ENCODE peak calls at places on chromosomes 3 and 15, in seven cellular contexts. One of them, this sample, is unnamed. For H3K4me1, the result is how much of the 10 kb centered on the place peaks cover.

GRCh38 chr3:160852856-160853255 is 96.8 kb downstream of the PPM1L start:
- DNase-seq in heart left ventricle: no peak
- DNase-seq in Peyer's patch: no peak
- DNase-seq in K562: no peak
- DNase-seq in spleen: no peak
- DNase-seq in HCT116: no peak
- DNase-seq in A549: no peak
- DNase-seq in this sample: no peak

GRCh38 chr3:10406414-10406813 is 85.5 kb upstream of the SEC13 start:
- DNase-seq in heart left ventricle: no peak
- DNase-seq in Peyer's patch: no peak
- DNase-seq in K562: no peak
- DNase-seq in spleen: no peak
- DNase-seq in HCT116: no peak
- DNase-seq in A549: no peak
- DNase-seq in this sample: no peak

GRCh38 chr3:73134034-73134433 is 72.6 kb downstream of the EBLN2 start:
- DNase-seq in heart left ventricle: no peak
- DNase-seq in Peyer's patch: no peak
- DNase-seq in K562: no peak
- DNase-seq in spleen: no peak
- DNase-seq in HCT116: no peak
- DNase-seq in A549: no peak
- DNase-seq in this sample: no peak

GRCh38 chr3:105805402-105805801 is 63.4 kb downstream of the CBLB start:
- DNase-seq in heart left ventricle: no peak
- DNase-seq in Peyer's patch: no peak
- DNase-seq in K562: no peak
- DNase-seq in spleen: no peak
- DNase-seq in HCT116: no peak
- DNase-seq in A549: no peak
- DNase-seq in this sample: no peak

GRCh38 chr15:32704343-32705076 is 13.3 kb upstream of the GREM1 start:
- DNase-seq in heart left ventricle: no peak
- DNase-seq in Peyer's patch: no peak
- DNase-seq in K562: no peak
- DNase-seq in spleen: no peak
- DNase-seq in HCT116: no peak
- DNase-seq in A549: no peak
- DNase-seq in this sample: no peak

GRCh38 chr3:160564205-160564922 is 1.0 kb downstream of the KPNA4 start:
- DNase-seq in heart left ventricle: no peak
- DNase-seq in Peyer's patch: no peak
- DNase-seq in K562: no peak
- DNase-seq in spleen: no peak
- DNase-seq in HCT116: no peak
- DNase-seq in A549: peak
- DNase-seq in this sample: no peak

GRCh38 chr3:99875573-99875924 is 57.9 kb downstream of the CMSS1 start:
- DNase-seq in heart left ventricle: no peak
- DNase-seq in Peyer's patch: no peak
- DNase-seq in K562: peak
- DNase-seq in spleen: no peak
- DNase-seq in HCT116: no peak
- DNase-seq in A549: peak
- DNase-seq in this sample: no peak

GRCh38 chr3:84825817-84826216 is 133.0 kb upstream of the CADM2 start:
- DNase-seq in heart left ventricle: no peak
- DNase-seq in Peyer's patch: no peak
- DNase-seq in K562: no peak
- DNase-seq in spleen: no peak
- DNase-seq in HCT116: no peak
- DNase-seq in A549: no peak
- DNase-seq in this sample: no peak

GRCh38 chr15:36632196-36632595 is 52.8 kb downstream of the CDIN1 start:
- DNase-seq in heart left ventricle: no peak
- DNase-seq in Peyer's patch: no peak
- DNase-seq in K562: no peak
- DNase-seq in spleen: no peak
- DNase-seq in HCT116: peak
- DNase-seq in A549: peak
- DNase-seq in this sample: no peak

GRCh38 chr3:146218880-146219866 is 31.7 kb downstream of the PLSCR4 start:
- DNase-seq in heart left ventricle: no peak
- DNase-seq in Peyer's patch: peak
- DNase-seq in K562: peak
- DNase-seq in spleen: no peak
- DNase-seq in HCT116: no peak
- DNase-seq in A549: peak
- DNase-seq in this sample: no peak

GRCh38 chr3:42876940-42877720 is 1.5 kb upstream of the CYP8B1 start:
- DNase-seq in heart left ventricle: no peak
- DNase-seq in Peyer's patch: no peak
- DNase-seq in K562: no peak
- DNase-seq in spleen: no peak
- DNase-seq in HCT116: no peak
- DNase-seq in A549: no peak
- DNase-seq in this sample: no peak

GRCh38 chr15:79956354-79956939 is 14.5 kb downstream of the BCL2A1 start:
- DNase-seq in heart left ventricle: no peak
- DNase-seq in Peyer's patch: no peak
- DNase-seq in K562: no peak
- DNase-seq in spleen: no peak
- DNase-seq in HCT116: no peak
- DNase-seq in A549: no peak
- DNase-seq in this sample: no peak

GRCh38 chr15:36590838-36591237 is 11.4 kb downstream of the CDIN1 start:
- DNase-seq in heart left ventricle: no peak
- DNase-seq in Peyer's patch: no peak
- DNase-seq in K562: no peak
- DNase-seq in spleen: no peak
- DNase-seq in HCT116: no peak
- DNase-seq in A549: no peak
- DNase-seq in this sample: no peak

GRCh38 chr15:78942741-78943140 is 2.1 kb downstream of the CTSH start:
- DNase-seq in heart left ventricle: no peak
- DNase-seq in Peyer's patch: no peak
- DNase-seq in K562: no peak
- DNase-seq in spleen: no peak
- DNase-seq in HCT116: no peak
- DNase-seq in A549: no peak
- DNase-seq in this sample: no peak

GRCh38 chr15:78943692-78944091 is 1.2 kb downstream of the CTSH start:
- DNase-seq in heart left ventricle: no peak
- DNase-seq in Peyer's patch: no peak
- DNase-seq in K562: no peak
- DNase-seq in spleen: peak
- DNase-seq in HCT116: no peak
- DNase-seq in A549: no peak
- DNase-seq in this sample: no peak

GRCh38 chr15:78944202-78944625 is 632 bp downstream of the CTSH start:
- DNase-seq in heart left ventricle: no peak
- DNase-seq in Peyer's patch: no peak
- DNase-seq in K562: no peak
- DNase-seq in spleen: peak
- DNase-seq in HCT116: no peak
- DNase-seq in A549: no peak
- DNase-seq in this sample: no peak

GRCh38 chr15:78946493-78946892 is 1.6 kb upstream of the CTSH start:
- DNase-seq in heart left ventricle: no peak
- DNase-seq in Peyer's patch: no peak
- DNase-seq in K562: no peak
- DNase-seq in spleen: peak
- DNase-seq in HCT116: no peak
- DNase-seq in A549: no peak
- DNase-seq in this sample: no peak

DNA sequence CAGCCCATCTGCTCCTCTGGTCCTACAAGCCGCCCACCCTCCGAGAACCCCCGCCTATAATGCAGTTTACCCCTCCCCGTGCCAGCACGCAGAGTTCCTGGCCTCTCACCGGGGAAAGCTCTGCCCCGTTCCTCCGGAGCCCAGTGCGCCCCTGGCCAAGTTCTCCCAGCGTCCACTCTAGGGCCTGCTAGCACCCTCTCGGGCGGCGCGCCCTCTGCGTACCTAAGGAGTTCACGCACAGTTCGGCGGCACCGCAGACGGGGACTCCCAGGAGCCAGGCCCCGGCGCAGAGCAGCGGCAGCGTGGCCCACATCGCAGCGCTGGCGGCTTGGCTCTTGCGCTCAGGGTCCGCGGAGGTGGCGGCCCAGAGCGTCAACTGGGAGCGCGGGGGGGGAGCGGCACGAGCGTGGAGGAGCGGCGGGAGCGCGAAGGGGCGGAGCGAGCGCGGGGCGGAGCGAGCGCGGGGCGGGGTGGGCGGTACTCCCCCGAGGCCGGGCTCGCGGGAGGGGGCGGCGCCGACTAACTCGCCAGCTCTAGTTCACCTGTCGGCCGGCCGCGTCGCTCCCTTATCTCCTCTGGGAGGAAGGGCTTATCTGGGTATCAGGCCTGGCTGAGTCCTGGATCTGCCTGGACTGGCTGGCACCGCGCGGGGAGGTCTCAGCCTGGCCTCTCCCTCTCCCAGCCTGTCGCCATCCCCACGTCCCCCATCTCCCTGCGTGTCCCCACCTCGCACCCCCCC is at the start of gene CTSH:
- DNase-seq in heart left ventricle: peak
- DNase-seq in Peyer's patch: peak
- DNase-seq in K562: peak
- DNase-seq in spleen: peak
- DNase-seq in HCT116: no peak
- DNase-seq in A549: peak
- DNase-seq in this sample: peak
- TF ChIP-seq POLR2A in heart left ventricle: no peak
- TF ChIP-seq POLR2A in Peyer's patch: peak
- TF ChIP-seq POLR2A in K562: peak
- TF ChIP-seq POLR2A in spleen: no peak
- TF ChIP-seq POLR2A in HCT116: no peak
- TF ChIP-seq POLR2A in A549: peak
- TF ChIP-seq POLR2A in this sample: no peak

DNA sequence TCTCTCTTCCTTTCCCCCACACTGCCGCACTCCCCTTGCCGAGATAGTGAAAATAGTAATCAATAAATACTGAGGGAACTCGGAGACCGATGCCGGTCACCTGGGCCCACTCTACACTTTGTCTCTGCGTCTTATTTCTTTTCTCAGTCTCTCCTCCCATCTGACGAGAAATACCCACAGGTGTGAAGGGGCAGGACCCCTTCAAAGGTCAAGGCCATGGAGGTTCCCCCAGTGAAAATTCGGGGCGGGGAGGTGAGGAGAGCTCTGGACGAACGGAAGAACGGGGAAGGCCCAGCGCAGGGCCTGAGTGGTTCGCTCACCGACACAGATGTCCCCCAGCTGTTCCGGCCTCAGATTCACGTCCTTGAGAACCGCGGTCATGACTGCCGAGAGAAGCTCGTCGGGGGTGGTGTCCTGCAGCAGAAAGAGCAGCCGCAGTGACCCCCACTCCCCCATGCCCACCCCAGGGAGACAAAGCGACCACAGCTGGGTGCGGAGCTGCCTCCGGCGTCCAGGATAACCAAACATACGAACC is 588 bp downstream of the ACAA1 start:
- DNase-seq in heart left ventricle: no peak
- DNase-seq in Peyer's patch: no peak
- DNase-seq in K562: peak
- DNase-seq in spleen: no peak
- DNase-seq in HCT116: no peak
- DNase-seq in A549: no peak
- DNase-seq in this sample: no peak
- H3K4me1 ChIP-seq in heart left ventricle: under half
- H3K4me1 ChIP-seq in Peyer's patch: under half
- H3K4me1 ChIP-seq in K562: under half
- H3K4me1 ChIP-seq in spleen: under half
- H3K4me1 ChIP-seq in HCT116: half or more
- H3K4me1 ChIP-seq in A549: under half
- H3K4me1 ChIP-seq in this sample: under half

GRCh38 chr15:40325188-40325587 is 1.7 kb downstream of the INAFM2 start:
- DNase-seq in heart left ventricle: no peak
- DNase-seq in Peyer's patch: no peak
- DNase-seq in K562: no peak
- DNase-seq in spleen: no peak
- DNase-seq in HCT116: no peak
- DNase-seq in A549: no peak
- DNase-seq in this sample: no peak

GRCh38 chr15:40323953-40324937 is 753 bp downstream of the INAFM2 start:
- DNase-seq in heart left ventricle: peak
- DNase-seq in Peyer's patch: no peak
- DNase-seq in K562: peak
- DNase-seq in spleen: peak
- DNase-seq in HCT116: no peak
- DNase-seq in A549: no peak
- DNase-seq in this sample: no peak

GRCh38 chr15:40325700-40326099 is 2.2 kb downstream of the INAFM2 start:
- DNase-seq in heart left ventricle: no peak
- DNase-seq in Peyer's patch: no peak
- DNase-seq in K562: no peak
- DNase-seq in spleen: no peak
- DNase-seq in HCT116: no peak
- DNase-seq in A549: no peak
- DNase-seq in this sample: no peak

GRCh38 chr15:40322531-40323238 is 807 bp upstream of the INAFM2 start:
- DNase-seq in heart left ventricle: no peak
- DNase-seq in Peyer's patch: no peak
- DNase-seq in K562: no peak
- DNase-seq in spleen: no peak
- DNase-seq in HCT116: no peak
- DNase-seq in A549: no peak
- DNase-seq in this sample: no peak

DNA sequence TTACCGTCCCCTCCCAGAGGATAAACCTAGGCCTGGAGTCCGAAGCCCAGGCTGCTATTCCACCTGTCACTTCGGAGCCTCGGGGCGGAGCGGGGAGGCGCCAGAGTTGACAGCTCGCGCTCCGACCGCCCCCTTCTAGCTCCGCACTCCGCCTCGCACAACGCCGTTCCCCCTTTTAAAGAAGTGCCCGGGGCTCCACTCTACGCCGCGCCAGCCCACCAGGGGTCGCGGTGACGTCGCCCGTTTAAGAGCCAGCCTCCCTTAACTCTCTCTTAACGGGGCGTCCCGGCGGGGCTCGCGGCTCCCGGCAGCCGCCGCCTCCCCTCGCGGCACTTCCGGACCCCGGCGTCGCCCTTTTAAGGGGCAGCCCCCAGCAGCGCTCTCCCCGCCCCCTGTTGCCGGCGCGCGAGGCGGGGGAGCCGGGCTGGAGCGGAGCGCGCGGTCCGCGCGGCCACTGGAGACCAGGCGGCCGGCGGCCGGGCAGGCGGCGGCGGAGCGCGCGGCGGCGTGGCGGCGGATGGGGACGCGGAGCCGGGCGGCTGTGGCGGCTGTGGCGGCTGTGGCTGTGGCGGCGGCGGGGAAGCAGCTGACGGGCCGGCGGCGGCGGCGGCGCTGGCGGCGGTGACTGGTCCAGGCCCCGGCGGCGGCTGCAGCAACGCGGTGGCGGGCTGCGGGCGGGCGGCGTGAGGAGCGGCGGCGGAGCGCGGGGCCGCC is at the start of gene INAFM2:
- DNase-seq in heart left ventricle: peak
- DNase-seq in Peyer's patch: peak
- DNase-seq in K562: peak
- DNase-seq in spleen: peak
- DNase-seq in HCT116: peak
- DNase-seq in A549: peak
- DNase-seq in this sample: peak
- TF ChIP-seq POLR2A in heart left ventricle: no peak
- TF ChIP-seq POLR2A in Peyer's patch: peak
- TF ChIP-seq POLR2A in K562: no peak
- TF ChIP-seq POLR2A in spleen: peak
- TF ChIP-seq POLR2A in HCT116: no peak
- TF ChIP-seq POLR2A in A549: peak
- TF ChIP-seq POLR2A in this sample: peak

GRCh38 chr15:60126661-60127060 is 122.5 kb downstream of the FOXB1 start:
- DNase-seq in heart left ventricle: no peak
- DNase-seq in Peyer's patch: no peak
- DNase-seq in K562: no peak
- DNase-seq in spleen: no peak
- DNase-seq in HCT116: no peak
- DNase-seq in A549: no peak
- DNase-seq in this sample: no peak
- H3K4me1 ChIP-seq in heart left ventricle: under half
- H3K4me1 ChIP-seq in Peyer's patch: under half
- H3K4me1 ChIP-seq in K562: under half
- H3K4me1 ChIP-seq in spleen: under half
- H3K4me1 ChIP-seq in HCT116: under half
- H3K4me1 ChIP-seq in A549: under half
- H3K4me1 ChIP-seq in this sample: under half